ENCODE peak calls at places on chromosomes 5 and 9, in seven cellular contexts. I, N, Q, W, K, R and G are unnamed samples.
A peak's percentile ranks its signal among the peaks of the same experiment; 100 is the strongest.

GRCh38 chr5:73774924-73775323 is 148.9 kb downstream of the ARHGEF28 start:
- DNase-seq in N (no peak), Q (no peak), K (no peak), I (no peak), W (no peak), R (no peak), G (no peak)

GRCh38 chr5:54135042-54135441 is 175.3 kb downstream of the ARL15 start:
- DNase-seq in Q (no peak), W (no peak), N (peak; percentile 43), I (no peak), R (no peak), K (peak; percentile 81), G (no peak)

GRCh38 chr5:154697335-154697734 is 57.8 kb upstream of the LARP1 start:
- DNase-seq in K (peak; percentile 19), W (no peak), R (no peak), I (no peak), Q (no peak), N (no peak), G (no peak)

GRCh38 chr9:81519816-81520215 is 169.5 kb downstream of the TLE1 start:
- DNase-seq in W (no peak), Q (no peak), I (no peak), R (no peak), N (peak; percentile 12), K (no peak), G (no peak)

GRCh38 chr5:171610686-171611085 is 174.9 kb upstream of the SMIM23 start:
- DNase-seq in I (no peak), K (no peak), W (no peak), Q (no peak), R (no peak), N (no peak), G (no peak)

GRCh38 chr9:133406480-133407307 is 11.1 kb downstream of the REXO4 start:
- DNase-seq in K (peak; percentile 85), R (peak; percentile 68), Q (peak; percentile 16), N (peak; percentile 81), I (peak; percentile 88), W (peak; percentile 89), G (peak; percentile 55)

GRCh38 chr9:137293094-137293481 is 9.0 kb downstream of the NRARP start:
- DNase-seq in I (no peak), K (no peak), W (no peak), Q (no peak), N (no peak), R (no peak), G (no peak)

GRCh38 chr9:85639675-85640186 is 102.0 kb downstream of the AGTPBP1 start:
- DNase-seq in Q (no peak), K (no peak), I (no peak), N (no peak), R (no peak), W (no peak), G (no peak)

GRCh38 chr5:29085142-29085541 is 2046.8 kb upstream of the CDH9 start:
- DNase-seq in Q (no peak), N (no peak), K (no peak), R (no peak), I (no peak), W (no peak), G (no peak)

GRCh38 chr9:87517732-87518131 is 20.1 kb downstream of the DAPK1 start:
- DNase-seq in I (no peak), R (no peak), N (no peak), W (no peak), Q (no peak), K (no peak), G (no peak)

GRCh38 chr9:127742435-127743088 is 7.5 kb upstream of the TOR2A start:
- DNase-seq in W (peak; percentile 96), R (no peak), K (no peak), I (no peak), N (peak; percentile 14), Q (no peak), G (peak; percentile 91)

GRCh38 chr5:56302027-56302426 is 68.9 kb upstream of the ANKRD55 start:
- DNase-seq in Q (no peak), I (no peak), K (peak; percentile 47), W (no peak), N (no peak), R (no peak), G (no peak)

GRCh38 chr5:135915466-135916001 is 19.9 kb upstream of the IL9 start:
- DNase-seq in R (no peak), N (peak; percentile 13), Q (no peak), I (no peak), W (no peak), K (no peak), G (no peak)

GRCh38 chr9:128004011-128004604 is 23.3 kb upstream of the EEIG1 start:
- DNase-seq in I (no peak), R (no peak), N (no peak), K (no peak), Q (no peak), W (no peak), G (no peak)

GRCh38 chr9:115057559-115057958 is 60.4 kb downstream of the TNC start:
- DNase-seq in K (peak; percentile 37), I (no peak), Q (no peak), W (no peak), R (no peak), N (peak; percentile 80), G (no peak)

GRCh38 chr9:89879711-89880110 is 274.9 kb downstream of the GADD45G start:
- DNase-seq in W (peak; percentile 22), N (no peak), R (peak; percentile 58), K (no peak), I (peak; percentile 49), Q (no peak), G (no peak)

GRCh38 chr9:35519697-35520403 is 29.9 kb downstream of the RUSC2 start:
- DNase-seq in Q (no peak), I (no peak), N (no peak), K (peak; percentile 38), R (no peak), W (no peak), G (no peak)

DNA sequence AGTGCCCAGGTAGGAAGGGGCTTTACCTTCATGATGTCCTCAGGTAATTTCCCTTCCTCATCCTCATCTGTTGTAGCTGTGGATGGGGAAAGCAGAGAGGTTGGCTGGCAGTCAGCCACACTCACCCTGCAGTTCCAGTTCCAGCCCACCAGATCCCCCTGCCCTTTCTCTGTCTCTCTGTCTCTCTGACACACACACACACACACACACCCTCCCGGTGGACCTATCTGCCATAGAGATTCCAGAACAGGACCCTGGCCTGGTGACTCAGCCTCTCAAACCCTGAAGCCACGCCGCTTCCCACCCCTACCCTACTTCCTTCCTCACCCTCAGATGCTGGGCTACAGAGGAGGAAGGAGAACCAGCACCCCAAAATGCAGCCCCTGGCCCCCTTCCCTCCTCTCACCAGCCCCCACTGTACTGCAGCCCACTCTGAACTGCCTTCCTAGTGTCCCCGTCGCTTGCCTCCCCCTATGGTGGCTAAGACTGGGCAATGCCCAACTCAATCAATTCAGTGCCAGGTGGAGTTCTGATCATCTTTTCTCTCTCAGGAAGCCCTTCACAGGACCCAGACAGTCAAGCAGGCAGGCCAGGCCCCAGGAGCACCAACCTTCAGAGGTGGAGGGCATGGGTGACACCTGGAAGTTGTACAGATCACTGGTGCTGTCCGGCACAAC is 4.8 kb downstream of the IRF1 start:
- DNase-seq in W (no peak), Q (no peak), K (no peak), I (peak; percentile 74), N (no peak), R (peak; percentile 4), G (no peak)
- H3K4me3 ChIP-seq in W (no peak overlapping the region), Q (no peak overlapping the region), K (no peak overlapping the region), I (peak overlapping the region; percentile 15), N (no peak overlapping the region), R (no peak overlapping the region), G (no peak overlapping the region)

DNA sequence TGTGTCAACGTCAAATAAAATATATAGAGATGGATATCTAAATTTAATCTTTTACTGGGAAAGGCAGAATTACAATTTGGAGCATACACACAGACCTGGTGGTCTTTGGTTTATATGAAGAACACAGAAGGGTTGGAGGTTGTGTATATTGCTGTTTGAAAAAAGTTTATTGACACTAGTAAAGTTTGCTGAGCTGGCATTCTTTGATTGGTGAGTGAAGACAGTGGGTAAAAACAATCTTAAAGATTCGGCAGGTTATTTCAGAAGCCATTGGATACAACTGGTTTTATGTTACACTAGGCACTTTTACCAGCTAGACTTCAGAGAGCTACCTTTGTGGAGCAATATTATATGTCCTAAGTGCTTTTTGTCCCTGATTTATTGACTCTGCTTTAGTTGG is 27.2 kb downstream of the IZUMO3 start:
- DNase-seq in R (no peak), I (no peak), Q (no peak), N (no peak), W (no peak), K (no peak), G (no peak)
- H3K9me3 ChIP-seq in R (no peaks in the 10 kb centered on the region), I (no peaks in the 10 kb centered on the region), Q (no peaks in the 10 kb centered on the region), N (no peaks in the 10 kb centered on the region), W (no peaks in the 10 kb centered on the region), K (no peaks in the 10 kb centered on the region), G (no peaks in the 10 kb centered on the region)

GRCh38 chr5:143014017-143014651 is 244.0 kb downstream of the ARHGAP26 start:
- DNase-seq in Q (no peak), W (peak; percentile 86), K (no peak), I (no peak), R (peak; percentile 34), N (peak; percentile 22), G (peak; percentile 70)

GRCh38 chr5:143017992-143018391 is 247.8 kb downstream of the ARHGAP26 start:
- DNase-seq in K (no peak), I (no peak), Q (no peak), R (no peak), N (no peak), W (no peak), G (no peak)

GRCh38 chr5:143019157-143019556 is 249.0 kb downstream of the ARHGAP26 start:
- DNase-seq in R (no peak), W (no peak), Q (no peak), K (no peak), I (no peak), N (no peak), G (no peak)

GRCh38 chr5:143019614-143020515 is 249.7 kb downstream of the ARHGAP26 start:
- DNase-seq in Q (no peak), R (no peak), N (no peak), K (no peak), W (no peak), I (no peak), G (no peak)

DNA sequence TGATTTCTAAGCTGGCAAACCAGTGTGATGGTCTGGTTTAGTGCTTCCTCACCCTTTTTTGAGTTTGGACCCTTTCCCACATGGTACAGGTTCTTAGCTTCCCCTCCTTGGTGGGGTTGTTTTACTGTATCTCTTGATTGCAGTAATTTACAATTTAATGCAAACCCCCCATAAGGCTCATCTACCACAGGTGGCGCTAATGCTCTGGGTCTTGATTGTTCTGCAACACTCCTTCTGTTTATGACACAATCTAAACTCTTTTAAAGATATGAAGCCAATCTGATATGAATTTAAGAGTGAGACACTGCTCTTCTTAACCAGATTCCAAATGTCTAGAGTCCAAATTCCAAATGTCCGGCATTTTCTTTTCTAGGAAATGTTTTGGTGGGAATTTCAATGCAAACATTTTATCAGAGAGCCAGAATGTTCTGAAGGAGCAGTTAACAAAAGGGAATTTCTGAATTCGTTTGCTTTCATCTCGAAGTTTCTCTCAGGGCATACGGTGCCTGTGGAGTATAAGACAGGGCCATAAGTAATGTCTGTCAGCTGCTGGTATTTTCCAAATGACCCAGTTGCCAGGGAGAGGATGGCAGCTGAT is 246.7 kb downstream of the ARHGAP26 start:
- DNase-seq in N (peak; percentile 79), R (no peak), K (peak; percentile 67), I (no peak), Q (no peak), W (no peak), G (no peak)
- H3K4me1 ChIP-seq in N (peaks cover 13% of the 10 kb centered on the region), R (peaks cover 4% of the 10 kb centered on the region), K (peaks cover 5% of the 10 kb centered on the region), I (no peaks in the 10 kb centered on the region), Q (no peaks in the 10 kb centered on the region), W (peaks cover 6% of the 10 kb centered on the region), G (peaks cover 2% of the 10 kb centered on the region)

GRCh38 chr5:91070761-91071429 is 312.2 kb downstream of the ARRDC3 start:
- DNase-seq in K (no peak), W (no peak), R (no peak), N (no peak), Q (no peak), I (no peak), G (no peak)
- H3K4me3 ChIP-seq in K (no peak overlapping the region), W (no peak overlapping the region), R (no peak overlapping the region), N (no peak overlapping the region), Q (no peak overlapping the region), I (no peak overlapping the region), G (no peak overlapping the region)